ENCODE peak calls at places on chromosomes 12 and 14, in seven cellular contexts. G, Y, F, B, O, K and D are unnamed samples.
A peak's percentile ranks its signal among the peaks of the same experiment; 100 is the strongest.

GRCh38 chr14:68248481-68249255 is 429.1 kb downstream of the RAD51B start:
- DNase-seq in G (no peak), Y (peak; percentile 79), F (peak; percentile 44), B (peak; percentile 39), O (peak; percentile 62), K (no peak), D (no peak)

GRCh38 chr12:103813426-103813825 is 27.6 kb downstream of the NT5DC3 start:
- DNase-seq in G (no peak), Y (no peak), F (no peak), B (no peak), O (no peak), K (no peak), D (no peak)

GRCh38 chr14:59282366-59282765 is 93.9 kb downstream of the DAAM1 start:
- DNase-seq in G (no peak), Y (no peak), F (no peak), B (no peak), O (peak; percentile 75), K (peak; percentile 51), D (no peak)

GRCh38 chr12:25286837-25287236 is 36.1 kb upstream of the KRAS start:
- DNase-seq in G (no peak), Y (no peak), F (no peak), B (no peak), O (no peak), K (no peak), D (no peak)

GRCh38 chr12:100573499-100574261 is at the start of gene GAS2L3:
- DNase-seq in G (peak; percentile 48), Y (peak; percentile 91), F (peak; percentile 82), B (peak; percentile 33), O (peak; percentile 89), K (no peak), D (peak; percentile 6)

GRCh38 chr12:26226629-26227375 is 31.4 kb downstream of the SSPN start:
- DNase-seq in G (no peak), Y (peak; percentile 84), F (peak; percentile 79), B (no peak), O (peak; percentile 58), K (no peak), D (no peak)

GRCh38 chr12:117889098-117889497 is 79.7 kb downstream of the KSR2 start:
- DNase-seq in G (no peak), Y (no peak), F (no peak), B (no peak), O (no peak), K (no peak), D (no peak)

GRCh38 chr12:46985816-46986215 is 93.6 kb upstream of the PCED1B start:
- DNase-seq in G (no peak), Y (no peak), F (no peak), B (no peak), O (no peak), K (no peak), D (no peak)

GRCh38 chr12:45050331-45050750 is 558 bp downstream of the DBX2 start:
- DNase-seq in G (no peak), Y (peak; percentile 73), F (no peak), B (no peak), O (no peak), K (no peak), D (no peak)

GRCh38 chr12:4975574-4975973 is 65.9 kb downstream of the KCNA1 start:
- DNase-seq in G (no peak), Y (peak; percentile 46), F (peak; percentile 75), B (no peak), O (no peak), K (no peak), D (no peak)

GRCh38 chr12:51127050-51127729 is 43.8 kb upstream of the CSRNP2 start:
- DNase-seq in G (no peak), Y (no peak), F (no peak), B (no peak), O (peak; percentile 4), K (no peak), D (no peak)

GRCh38 chr14:92719890-92720323 is 28.5 kb downstream of the LGMN start:
- DNase-seq in G (no peak), Y (no peak), F (no peak), B (no peak), O (no peak), K (no peak), D (no peak)

GRCh38 chr14:34713681-34714319 is 593 bp downstream of the CFL2 start:
- DNase-seq in G (peak; percentile 2), Y (peak; percentile 33), F (peak; percentile 29), B (no peak), O (peak; percentile 80), K (peak; percentile 82), D (peak; percentile 3)

GRCh38 chr12:50505386-50505827 is 622 bp downstream of the DIP2B start:
- DNase-seq in G (no peak), Y (no peak), F (no peak), B (no peak), O (peak; percentile 41), K (no peak), D (peak; percentile 24)

GRCh38 chr12:125381373-125381772 is 316.1 kb downstream of the AACS start:
- DNase-seq in G (no peak), Y (peak; percentile 36), F (no peak), B (no peak), O (no peak), K (no peak), D (no peak)

GRCh38 chr12:101698782-101699347 is 1.4 kb downstream of the CHPT1 start:
- DNase-seq in G (no peak), Y (no peak), F (peak; percentile 45), B (no peak), O (peak; percentile 23), K (no peak), D (no peak)

GRCh38 chr12:2214411-2214810 is 161.6 kb downstream of the CACNA1C start:
- DNase-seq in G (no peak), Y (no peak), F (no peak), B (no peak), O (no peak), K (no peak), D (no peak)

GRCh38 chr14:33363687-33364086 is 425.0 kb downstream of the NPAS3 start:
- DNase-seq in G (no peak), Y (no peak), F (no peak), B (no peak), O (no peak), K (no peak), D (no peak)

GRCh38 chr12:10503460-10503859 is 2.2 kb upstream of the EIF2S3B start:
- DNase-seq in G (no peak), Y (no peak), F (no peak), B (no peak), O (no peak), K (no peak), D (no peak)

GRCh38 chr14:34722723-34723545 is 8.5 kb upstream of the CFL2 start:
- DNase-seq in G (peak; percentile 1), Y (peak; percentile 69), F (peak; percentile 65), B (peak; percentile 6), O (peak; percentile 76), K (no peak), D (peak; percentile 25)

GRCh38 chr12:43737646-43738045 is 20.9 kb downstream of the PUS7L start:
- DNase-seq in G (no peak), Y (no peak), F (no peak), B (no peak), O (peak; percentile 78), K (no peak), D (no peak)

GRCh38 chr12:79871621-79872020 is 63.3 kb downstream of the PPP1R12A start:
- DNase-seq in G (no peak), Y (no peak), F (no peak), B (no peak), O (no peak), K (no peak), D (no peak)

GRCh38 chr12:27198036-27198435 is 46.0 kb upstream of the STK38L start:
- DNase-seq in G (no peak), Y (peak; percentile 8), F (no peak), B (no peak), O (no peak), K (no peak), D (no peak)

GRCh38 chr14:24064856-24065255 is 6.5 kb upstream of the CPNE6 start:
- DNase-seq in G (no peak), Y (no peak), F (no peak), B (no peak), O (no peak), K (no peak), D (no peak)

GRCh38 chr14:32606297-32606696 is 277.2 kb downstream of the AKAP6 start:
- DNase-seq in G (no peak), Y (no peak), F (no peak), B (no peak), O (no peak), K (no peak), D (no peak)

GRCh38 chr12:69534389-69534822 is 50.9 kb upstream of the CCT2 start:
- DNase-seq in G (peak; percentile 28), Y (peak; percentile 96), F (peak; percentile 72), B (no peak), O (peak; percentile 98), K (peak; percentile 92), D (no peak)

GRCh38 chr12:32595251-32595650 is 83.8 kb upstream of the DNM1L start:
- DNase-seq in G (no peak), Y (no peak), F (no peak), B (no peak), O (peak; percentile 73), K (peak; percentile 59), D (no peak)

GRCh38 chr14:54776361-54777001 is 126.1 kb downstream of the GCH1 start:
- DNase-seq in G (peak; percentile 79), Y (no peak), F (no peak), B (no peak), O (peak; percentile 95), K (peak; percentile 88), D (peak; percentile 5)

GRCh38 chr14:67517083-67517482 is 16.0 kb upstream of the PLEKHH1 start:
- DNase-seq in G (no peak), Y (peak; percentile 73), F (peak; percentile 80), B (no peak), O (peak; percentile 20), K (no peak), D (no peak)

GRCh38 chr14:20631023-20631820 is 10.3 kb downstream of the OR6S1 start:
- DNase-seq in G (no peak), Y (peak; percentile 73), F (peak; percentile 44), B (peak; percentile 40), O (peak; percentile 63), K (no peak), D (peak; percentile 52)

GRCh38 chr12:121894633-121895032 is 6.0 kb downstream of the PSMD9 start:
- DNase-seq in G (no peak), Y (peak; percentile 73), F (peak; percentile 56), B (no peak), O (peak; percentile 32), K (no peak), D (no peak)

GRCh38 chr12:77049767-77050353 is 15.5 kb downstream of the E2F7 start:
- DNase-seq in G (no peak), Y (peak; percentile 68), F (peak; percentile 45), B (peak; percentile 34), O (peak; percentile 57), K (no peak), D (no peak)

GRCh38 chr12:1795221-1795784 is 25.1 kb upstream of the LRTM2 start:
- DNase-seq in G (no peak), Y (no peak), F (no peak), B (no peak), O (no peak), K (no peak), D (no peak)